ENCODE peak calls at places on chromosomes 13 and 19, in five cellular contexts. N is brain microvascular endothelial cell; X is AG10803; D is activated CD4-positive, alpha-beta T cell treated with anti-CD3 and anti-CD28 coated beads for 24 hours; L is amygdala. R is an unnamed sample.

GRCh38 chr13:44181938-44182337 is 191.7 kb upstream of the SERP2 start:
- DNase-seq in X (no peak), N (no peak), L (no peak), D (no peak), R (no peak)

GRCh38 chr13:44219808-44220544 is 153.6 kb upstream of the SERP2 start:
- DNase-seq in L (no peak), D (no peak), X (no peak), N (peak; percentile 77), R (no peak)

GRCh38 chr13:79185580-79185979 is 220.5 kb downstream of the RBM26 start:
- DNase-seq in D (no peak), L (no peak), X (no peak), N (no peak), R (no peak)

GRCh38 chr19:45103200-45103624 is 10.2 kb downstream of the PPP1R37 start:
- DNase-seq in N (no peak), L (peak; percentile 31), X (no peak), D (no peak), R (no peak)

GRCh38 chr13:110015253-110015652 is 228.9 kb upstream of the IRS2 start:
- DNase-seq in N (no peak), D (no peak), X (no peak), L (no peak), R (no peak)

GRCh38 chr19:48872884-48873475 is 759 bp downstream of the PPP1R15A start:
- DNase-seq in X (peak; percentile 95), L (no peak), N (peak; percentile 96), D (peak; percentile 60), R (peak; percentile 88)

GRCh38 chr13:108020027-108020426 is 195.3 kb downstream of the LIG4 start:
- DNase-seq in N (no peak), D (no peak), L (no peak), X (no peak), R (no peak)

GRCh38 chr19:35040826-35041547 is 534 bp upstream of the HPN start:
- DNase-seq in N (no peak), D (no peak), X (no peak), L (no peak), R (peak; percentile 84)

GRCh38 chr19:42396248-42396541 is 6.1 kb upstream of the CNFN start:
- DNase-seq in L (no peak), D (no peak), N (no peak), X (no peak), R (no peak)

GRCh38 chr19:17766543-17767131 is 15.4 kb downstream of the FCHO1 start:
- DNase-seq in N (peak; percentile 83), L (peak; percentile 34), X (peak; percentile 77), D (no peak), R (peak; percentile 98)

GRCh38 chr13:28035146-28035782 is 46.8 kb upstream of the URAD start:
- DNase-seq in D (no peak), X (no peak), N (no peak), L (no peak), R (no peak)

GRCh38 chr13:102550507-102550906 is 46.3 kb upstream of the TPP2 start:
- DNase-seq in D (no peak), L (no peak), N (no peak), X (no peak), R (no peak)

GRCh38 chr19:31885280-31885853 is 460.0 kb upstream of the ZNF507 start:
- DNase-seq in N (no peak), X (no peak), L (no peak), D (no peak), R (no peak)

GRCh38 chr13:46893221-46893620 is 3.6 kb downstream of the HTR2A start:
- DNase-seq in D (no peak), X (no peak), N (no peak), L (no peak), R (no peak)

GRCh38 chr13:50124536-50125305 is 109.5 kb downstream of the KCNRG start:
- DNase-seq in N (no peak), X (peak; percentile 46), D (no peak), L (peak; percentile 91), R (no peak)

GRCh38 chr19:50331187-50332013 is 2.2 kb upstream of the KCNC3 start:
- DNase-seq in N (no peak), D (no peak), L (no peak), X (no peak), R (no peak)

GRCh38 chr19:14401468-14401867 is 17.7 kb downstream of the DDX39A start:
- DNase-seq in L (no peak), D (no peak), X (no peak), N (no peak), R (no peak)

GRCh38 chr19:17255150-17255621 is 9.4 kb downstream of the USHBP1 start:
- DNase-seq in N (no peak), L (no peak), X (no peak), D (no peak), R (no peak)

GRCh38 chr13:27824121-27824520 is 31.8 kb downstream of the GSX1 start:
- DNase-seq in L (no peak), N (no peak), X (no peak), D (no peak), R (no peak)

GRCh38 chr13:34826432-34826831 is 115.6 kb upstream of the NBEA start:
- DNase-seq in D (no peak), N (no peak), L (no peak), X (no peak), R (no peak)

GRCh38 chr13:103694471-103694870 is 628.3 kb upstream of the SLC10A2 start:
- DNase-seq in N (no peak), X (no peak), L (no peak), D (no peak), R (no peak)

GRCh38 chr13:76799696-76800095 is 86.5 kb downstream of the KCTD12 start:
- DNase-seq in N (no peak), D (no peak), X (no peak), L (no peak), R (no peak)

GRCh38 chr13:29523199-29523931 is 72.1 kb downstream of the SLC7A1 start:
- DNase-seq in L (no peak), N (peak; percentile 95), X (peak; percentile 77), D (no peak), R (no peak)

GRCh38 chr13:112510002-112510780 is 77.8 kb downstream of the TUBGCP3 start:
- DNase-seq in L (no peak), X (peak; percentile 78), D (no peak), N (peak; percentile 56), R (no peak)

GRCh38 chr13:32314968-32315254 is 252 bp downstream of the ZAR1L start:
- DNase-seq in X (peak; percentile 54), N (peak; percentile 34), L (no peak), D (peak; percentile 13), R (peak; percentile 31)

GRCh38 chr19:54207908-54208783 is 7.5 kb downstream of the RPS9 start:
- DNase-seq in N (peak; percentile 40), L (no peak), X (peak; percentile 58), D (no peak), R (peak; percentile 66)

GRCh38 chr13:37144661-37145060 is 39.2 kb upstream of the CSNK1A1L start:
- DNase-seq in X (peak; percentile 31), D (no peak), L (no peak), N (peak; percentile 36), R (no peak)

GRCh38 chr19:27744926-27745844 is 1467.8 kb downstream of the UQCRFS1 start:
- DNase-seq in N (no peak), X (peak; percentile 3), D (no peak), L (no peak), R (no peak)

R was measured in left colon.